ENCODE peak calls at places on chromosomes 1 and 21, in seven cellular contexts. I, A, W, Y, F, P and X are unnamed samples.
A peak's percentile ranks its signal among the peaks of the same experiment; 100 is the strongest.

GRCh38 chr1:51317798-51318197 is 12.6 kb downstream of the TTC39A start:
- DNase-seq in W (no peak), F (no peak), P (no peak), A (no peak), Y (no peak), I (no peak), X (no peak)

GRCh38 chr21:35375115-35375514 is 326.0 kb upstream of the RUNX1 start:
- DNase-seq in P (peak; percentile 99), W (no peak), Y (no peak), A (no peak), F (no peak), I (no peak), X (no peak)

GRCh38 chr1:218361298-218362065 is 16.3 kb downstream of the TGFB2 start:
- DNase-seq in F (no peak), A (peak; percentile 67), Y (no peak), I (no peak), W (no peak), P (peak; percentile 71), X (no peak)

GRCh38 chr1:160307455-160307854 is 22.5 kb upstream of the PEX19 start:
- DNase-seq in I (no peak), A (no peak), W (no peak), F (no peak), P (no peak), Y (no peak), X (no peak)

GRCh38 chr1:202553560-202554038 is 156.7 kb downstream of the SYT2 start:
- DNase-seq in F (no peak), Y (peak; percentile 40), W (no peak), A (no peak), I (no peak), P (no peak), X (no peak)

GRCh38 chr1:205748398-205749093 is 1.4 kb downstream of the NUCKS1 start:
- DNase-seq in P (peak; percentile 71), F (peak; percentile 5), I (no peak), W (no peak), Y (peak; percentile 10), A (peak; percentile 28), X (no peak)

GRCh38 chr1:151639466-151639865 is 27.6 kb downstream of the SNX27 start:
- DNase-seq in I (no peak), W (no peak), A (no peak), F (no peak), P (peak; percentile 87), Y (no peak), X (no peak)

GRCh38 chr1:10679521-10680220 is 116.8 kb downstream of the CASZ1 start:
- DNase-seq in P (peak; percentile 72), A (peak; percentile 85), F (no peak), W (no peak), I (no peak), Y (no peak), X (no peak)

GRCh38 chr1:26942656-26943055 is 17.6 kb downstream of the KDF1 start:
- DNase-seq in I (no peak), F (no peak), W (no peak), P (no peak), A (no peak), Y (no peak), X (no peak)

GRCh38 chr1:207152792-207153434 is 48.9 kb downstream of the C4BPA start:
- DNase-seq in P (peak; percentile 2), F (no peak), Y (no peak), I (no peak), A (no peak), W (no peak), X (no peak)

GRCh38 chr21:42833859-42834729 is 45.2 kb downstream of the WDR4 start:
- DNase-seq in A (peak; percentile 29), F (no peak), I (no peak), Y (no peak), P (no peak), W (peak; percentile 54), X (no peak)

GRCh38 chr1:40036574-40036973 is 4.0 kb upstream of the CAP1 start:
- DNase-seq in W (peak; percentile 89), A (peak; percentile 31), P (peak; percentile 83), Y (peak; percentile 34), F (no peak), I (no peak), X (peak; percentile 81)

GRCh38 chr1:70331962-70332361 is 22.6 kb downstream of the ANKRD13C start:
- DNase-seq in Y (no peak), I (no peak), A (no peak), F (no peak), P (peak; percentile 35), W (no peak), X (no peak)

GRCh38 chr1:202987922-202988583 is 19.1 kb upstream of the TMEM183A start:
- DNase-seq in P (no peak), F (no peak), A (no peak), I (no peak), W (no peak), Y (no peak), X (no peak)

GRCh38 chr1:55980574-55980973 is 598.8 kb downstream of the PLPP3 start:
- DNase-seq in W (no peak), Y (no peak), A (no peak), P (no peak), F (no peak), I (no peak), X (no peak)

GRCh38 chr21:34724857-34725195 is 56.0 kb downstream of the CLIC6 start:
- DNase-seq in A (no peak), Y (no peak), W (no peak), P (peak; percentile 45), F (no peak), I (no peak), X (no peak)

GRCh38 chr1:183879966-183880365 is 75.0 kb downstream of the RGL1 start:
- DNase-seq in W (no peak), P (no peak), I (no peak), Y (no peak), F (no peak), A (no peak), X (no peak)

GRCh38 chr1:1179339-1179982 is 5.8 kb downstream of the TTLL10 start:
- DNase-seq in Y (no peak), W (peak; percentile 56), A (peak; percentile 33), P (no peak), F (no peak), I (no peak), X (no peak)

GRCh38 chr1:224524679-224525078 is 90.1 kb upstream of the WDR26 start:
- DNase-seq in Y (no peak), F (no peak), A (no peak), W (no peak), P (peak; percentile 77), I (no peak), X (no peak)

GRCh38 chr1:15953791-15954201 is 22.1 kb downstream of the ZBTB17 start:
- DNase-seq in Y (no peak), F (no peak), A (no peak), P (no peak), I (no peak), W (no peak), X (no peak)

GRCh38 chr21:33560965-33561364 is 18.1 kb downstream of the SON start:
- DNase-seq in I (no peak), F (no peak), Y (no peak), W (no peak), P (no peak), A (no peak), X (no peak)